ENCODE peak calls at places on chromosomes 16 and 17, in seven cellular contexts. P is IMR-90, X is body of pancreas, M is tibial nerve, Q is esophagus squamous epithelium, W is stomach, L is adrenal gland. D is an unnamed sample.

GRCh38 chr17:63983326-63983725 is 10.6 kb upstream of the SCN4A start:
- DNase-seq in L (no peak), X (no peak), P (no peak), Q (no peak), M (no peak), W (no peak), D (peak)

GRCh38 chr17:15291674-15292361 is 26.7 kb upstream of the PMP22 start:
- DNase-seq in L (no peak), M (no peak), Q (no peak), W (peak), X (no peak), P (peak), D (peak)

GRCh38 chr17:7486181-7486580 is 2.0 kb downstream of the POLR2A start:
- DNase-seq in L (no peak), P (peak), Q (no peak), M (no peak), W (no peak), X (no peak), D (no peak)

GRCh38 chr16:23557779-23558330 is 328 bp downstream of the UBFD1 start:
- DNase-seq in X (no peak), M (peak), P (peak), Q (no peak), L (peak), W (no peak), D (peak)

GRCh38 chr16:48426244-48427135 is 41.3 kb upstream of the SIAH1 start:
- DNase-seq in P (peak), M (no peak), W (no peak), Q (no peak), L (no peak), X (no peak), D (peak)

GRCh38 chr17:9772658-9773057 is 18.7 kb downstream of the DHRS7C start:
- DNase-seq in X (no peak), L (no peak), Q (no peak), W (no peak), M (no peak), P (no peak), D (no peak)

GRCh38 chr16:87278191-87279093 is 38.8 kb downstream of the C16orf95 start:
- DNase-seq in W (peak), Q (no peak), M (peak), X (peak), P (peak), L (peak), D (peak)

GRCh38 chr17:15171433-15172047 is 93.6 kb downstream of the PMP22 start:
- DNase-seq in Q (no peak), M (peak), X (peak), P (peak), W (peak), L (peak), D (peak)

GRCh38 chr17:76598004-76598439 is 12.4 kb upstream of the ST6GALNAC2 start:
- DNase-seq in L (peak), P (no peak), X (no peak), Q (no peak), M (no peak), W (no peak), D (no peak)

GRCh38 chr17:81183807-81184206 is 17.8 kb upstream of the AATK start:
- DNase-seq in L (no peak), P (no peak), X (no peak), Q (no peak), M (no peak), W (no peak), D (no peak)
- H3K4me3 ChIP-seq in L (no peak), P (no peak), X (no peak), Q (no peak), M (no peak), W (no peak), D (no peak)

GRCh38 chr16:680967-681745 is 946 bp downstream of the STUB1 start:
- DNase-seq in X (peak), W (peak), Q (no peak), L (peak), P (peak), M (no peak), D (peak)
- TF ChIP-seq CTCF in X (no peak), W (no peak), Q (no peak), L (no peak), P (peak), M (no peak), D (no peak)

GRCh38 chr17:46080118-46081017 is 81.3 kb downstream of the STH start:
- DNase-seq in L (no peak), W (no peak), Q (no peak), X (no peak), P (no peak), M (no peak), D (no peak)
- TF ChIP-seq POLR2A in L (no peak), W (no peak), Q (no peak), X (no peak), P (no peak), M (no peak), D (no peak)

GRCh38 chr17:78313735-78314648 is 45.9 kb downstream of the SOCS3 start:
- DNase-seq in W (peak), L (peak), M (no peak), Q (no peak), P (peak), X (peak), D (peak)
- H3K4me3 ChIP-seq in W (peak), L (peak), M (peak), Q (peak), P (peak), X (no peak), D (no peak)